ENCODE peak calls at places on chromosome 3, in five cellular contexts. P, L, M, X and E are unnamed samples. For H3K4me1, the result is how much of the 10 kb centered on the place peaks cover.

GRCh38 chr3:120693439-120694172 is 11.6 kb upstream of the HGD start:
- DNase-seq in X (no peak), P (no peak), L (no peak), M (peak), E (no peak)

GRCh38 chr3:25143356-25143704 is 284.7 kb upstream of the RARB start:
- DNase-seq in P (no peak), X (no peak), M (no peak), L (peak), E (no peak)

GRCh38 chr3:24704496-24704895 is 209.8 kb upstream of the THRB start:
- DNase-seq in M (no peak), P (no peak), X (no peak), L (no peak), E (no peak)

GRCh38 chr3:308597-309321 is 112.2 kb downstream of the CHL1 start:
- DNase-seq in M (no peak), P (no peak), X (no peak), L (no peak), E (no peak)

GRCh38 chr3:64399205-64399800 is 174.0 kb upstream of the PRICKLE2 start:
- DNase-seq in L (no peak), M (peak), X (no peak), P (no peak), E (no peak)

GRCh38 chr3:74273555-74274402 is 340.7 kb downstream of the CNTN3 start:
- DNase-seq in P (no peak), X (no peak), M (no peak), L (no peak), E (no peak)

GRCh38 chr3:105708980-105709379 is 159.8 kb downstream of the CBLB start:
- DNase-seq in L (no peak), P (no peak), M (no peak), X (no peak), E (no peak)

GRCh38 chr3:128922804-128923459 is 43.5 kb downstream of the ACAD9 start:
- DNase-seq in L (no peak), M (no peak), X (no peak), P (peak), E (no peak)

GRCh38 chr3:194009892-194010533 is 125.9 kb upstream of the HES1 start:
- DNase-seq in P (no peak), X (no peak), M (no peak), L (no peak), E (no peak)

GRCh38 chr3:4387224-4388204 is 79.6 kb downstream of the SUMF1 start:
- DNase-seq in X (no peak), L (no peak), M (no peak), P (no peak), E (no peak)

GRCh38 chr3:136343873-136344281 is 93.7 kb downstream of the PCCB start:
- DNase-seq in P (peak), L (no peak), M (peak), X (peak), E (peak)

GRCh38 chr3:181913254-181913653 is 201.5 kb downstream of the SOX2 start:
- DNase-seq in X (no peak), L (no peak), M (no peak), P (no peak), E (no peak)

GRCh38 chr3:129056832-129057231 is 3.7 kb upstream of the GP9 start:
- DNase-seq in P (no peak), X (no peak), M (no peak), L (no peak), E (no peak)

GRCh38 chr3:42660131-42660715 is 6.7 kb downstream of the ZBTB47 start:
- DNase-seq in X (no peak), L (no peak), M (no peak), P (no peak), E (no peak)

GRCh38 chr3:62229908-62230307 is 143.4 kb downstream of the FEZF2 start:
- DNase-seq in L (no peak), X (no peak), M (no peak), P (no peak), E (no peak)
- TF ChIP-seq CTCF in L (peak), X (no peak), M (peak), P (no peak), E (no peak)

DNA sequence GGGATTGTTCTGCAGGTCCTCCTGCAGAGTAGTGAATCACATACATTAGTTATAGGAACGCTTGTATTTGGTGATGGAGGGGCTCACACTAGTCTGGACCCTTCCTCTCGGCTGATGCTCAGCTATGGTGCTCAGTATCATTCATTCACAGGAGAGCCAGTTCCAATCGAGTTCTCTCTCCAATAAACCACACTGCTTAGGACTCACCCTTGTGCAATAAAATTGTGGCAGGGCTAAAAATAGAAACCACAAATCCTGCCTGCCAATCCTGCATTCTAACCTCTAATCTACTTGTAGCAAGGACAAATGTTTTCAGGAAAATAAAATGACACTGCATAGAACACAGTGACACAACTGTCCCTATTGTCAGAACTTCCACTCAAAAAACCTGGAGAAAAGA is 138.4 kb upstream of the TBL1XR1 start:
- DNase-seq in P (no peak), M (no peak), L (no peak), X (no peak), E (no peak)
- H3K4me1 ChIP-seq in P (under half), M (under half), L (under half), X (under half), E (under half)

GRCh38 chr3:153291052-153291689 is 129.1 kb downstream of the RAP2B start:
- DNase-seq in M (peak), L (peak), X (no peak), P (no peak), E (no peak)

GRCh38 chr3:153289334-153289808 is 127.3 kb downstream of the RAP2B start:
- DNase-seq in L (no peak), M (no peak), X (no peak), P (no peak), E (no peak)

GRCh38 chr3:153287017-153287416 is 125.0 kb downstream of the RAP2B start:
- DNase-seq in P (no peak), X (no peak), M (no peak), L (no peak), E (no peak)

GRCh38 chr3:153293222-153293621 is 131.2 kb downstream of the RAP2B start:
- DNase-seq in X (no peak), P (no peak), M (no peak), L (no peak), E (no peak)

DNA sequence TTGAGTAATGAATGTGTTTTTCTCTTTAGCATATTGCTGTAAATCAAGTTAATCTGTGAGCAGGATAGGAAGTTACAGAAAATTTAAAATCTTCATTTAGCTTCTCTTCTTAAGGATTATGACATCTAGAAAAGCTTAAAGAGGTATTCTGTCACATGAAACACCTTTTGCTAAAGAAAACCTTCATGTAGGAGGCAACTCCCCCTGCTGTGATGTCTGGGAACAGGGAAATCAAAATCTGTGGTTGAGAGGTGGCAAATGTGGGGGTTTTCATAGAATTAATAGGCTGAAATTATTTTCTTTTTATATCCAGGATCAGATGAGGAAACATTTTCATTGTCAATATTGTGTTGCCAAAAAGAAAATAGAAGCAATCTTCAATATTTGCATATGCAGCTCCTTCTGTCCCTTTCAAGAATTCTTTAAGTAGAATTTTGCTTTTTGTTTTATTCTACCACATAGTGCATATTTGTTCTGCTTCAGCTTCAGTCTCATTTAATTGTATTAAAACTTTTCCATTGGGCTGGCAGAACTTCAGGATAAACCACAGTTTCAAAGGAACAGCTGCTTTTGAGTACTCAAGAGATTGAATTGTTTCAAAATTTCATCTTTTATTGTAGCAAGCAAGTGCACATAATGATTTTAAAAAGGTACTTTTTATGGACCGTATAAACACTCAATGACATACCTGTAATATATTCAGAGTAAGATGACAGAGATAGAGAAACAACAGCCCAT is 128.4 kb downstream of the RAP2B start:
- DNase-seq in X (no peak), M (peak), L (no peak), P (no peak), E (no peak)
- TF ChIP-seq CTCF in X (peak), M (peak), L (no peak), P (peak), E (peak)

DNA sequence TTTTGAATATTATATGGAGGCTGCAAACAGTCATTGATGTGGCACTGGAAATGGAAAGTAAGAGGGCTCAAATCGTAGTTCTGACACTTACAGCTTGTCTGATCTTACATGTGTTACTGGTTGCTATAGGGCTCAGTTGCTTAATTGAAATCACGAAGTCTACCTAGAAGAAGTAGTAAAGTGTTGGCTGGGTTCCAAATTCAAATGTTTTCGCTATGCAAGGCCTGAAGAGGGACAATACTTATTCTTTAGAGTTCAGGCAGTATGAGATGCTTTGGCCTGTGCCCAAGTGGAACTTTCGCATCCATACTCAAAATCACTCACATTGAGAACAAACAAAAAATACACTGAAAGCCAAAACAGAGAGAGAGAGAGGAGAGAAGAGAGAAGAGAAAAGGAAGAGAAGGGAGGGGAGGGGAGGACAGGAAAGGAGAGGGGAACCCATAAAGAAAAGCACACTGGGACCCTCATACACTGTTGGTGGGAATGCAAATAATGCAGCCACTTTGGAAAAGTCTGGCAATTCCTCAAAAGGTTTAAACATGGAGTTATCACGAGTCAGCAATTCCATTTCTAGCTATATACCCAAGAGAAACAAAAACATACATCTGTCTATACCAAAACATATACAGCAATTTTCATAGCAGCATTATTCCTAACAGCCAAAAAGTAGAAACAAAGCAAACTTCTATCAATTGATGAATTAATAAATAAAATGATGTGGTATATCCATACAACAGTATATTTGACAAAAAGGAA is 2.9 kb upstream of the FXR1 start:
- DNase-seq in X (no peak), P (no peak), L (no peak), M (no peak), E (no peak)
- H3K4me1 ChIP-seq in X (under half), P (under half), L (under half), M (under half), E (under half)

GRCh38 chr3:46146021-46146420 is 62.1 kb downstream of the CCR1 start:
- DNase-seq in P (no peak), M (no peak), X (no peak), L (no peak), E (no peak)
- TF ChIP-seq CTCF in P (no peak), M (no peak), X (no peak), L (no peak), E (no peak)